ENCODE peak calls at places on chromosomes 6 and 20, in nine cellular contexts. O is mucosa of descending colon; J is heart left ventricle; D is Panc1; L is stomach; M is psoas muscle; G is aorta; X is effector memory CD4-positive, alpha-beta T cell; I is lower lobe of right lung. W is an unnamed sample. For H3K4me1, the result is how much of the 10 kb centered on the place peaks cover.

GRCh38 chr6:137832110-137832509 is 34.9 kb upstream of the TNFAIP3 start:
- DNase-seq in D (no peak), L (no peak), O (no peak), X (no peak), I (no peak), J (no peak), G (no peak), M (no peak), W (no peak)

GRCh38 chr6:6351626-6352025 is 31.2 kb upstream of the F13A1 start:
- DNase-seq in M (no peak), G (no peak), D (no peak), I (no peak), O (no peak), X (no peak), J (no peak), L (no peak), W (no peak)

GRCh38 chr20:17969276-17969883 is 562 bp downstream of the MGME1 start:
- DNase-seq in O (peak), D (no peak), M (peak), X (peak), J (peak), I (peak), G (no peak), L (peak), W (peak)

GRCh38 chr6:146902846-146903245 is 301.4 kb upstream of the STXBP5 start:
- DNase-seq in O (no peak), I (no peak), M (no peak), G (no peak), J (no peak), X (no peak), D (no peak), L (no peak), W (no peak)

GRCh38 chr6:104699598-104700329 is 160.0 kb downstream of the HACE1 start:
- DNase-seq in G (no peak), O (no peak), X (no peak), J (no peak), M (no peak), I (no peak), L (no peak), D (no peak), W (no peak)

GRCh38 chr6:137764464-137764863 is 102.6 kb upstream of the TNFAIP3 start:
- DNase-seq in O (no peak), G (no peak), M (no peak), D (no peak), J (no peak), X (no peak), I (no peak), L (no peak), W (no peak)

GRCh38 chr6:169912266-169913095 is 161.1 kb downstream of the ERMARD start:
- DNase-seq in D (no peak), O (no peak), I (no peak), J (no peak), X (no peak), G (no peak), M (no peak), L (no peak), W (no peak)

GRCh38 chr6:142605922-142606321 is 304.1 kb downstream of the ADGRG6 start:
- DNase-seq in M (no peak), G (no peak), D (no peak), I (no peak), O (no peak), L (no peak), X (no peak), J (no peak), W (no peak)

GRCh38 chr6:82737965-82738364 is 327.7 kb downstream of the UBE3D start:
- DNase-seq in M (no peak), D (no peak), I (no peak), G (no peak), J (no peak), X (no peak), L (no peak), O (no peak), W (no peak)

GRCh38 chr6:36984581-36985383 is 1.2 kb downstream of the MTCH1 start:
- DNase-seq in I (no peak), X (peak), G (peak), L (no peak), M (peak), O (peak), J (no peak), D (no peak), W (peak)

GRCh38 chr6:1736346-1737105 is 126.8 kb downstream of the FOXC1 start:
- DNase-seq in L (no peak), X (no peak), G (no peak), M (no peak), J (no peak), D (no peak), I (no peak), O (no peak), W (no peak)

GRCh38 chr6:163986313-163986712 is 571.8 kb downstream of the QKI start:
- DNase-seq in D (no peak), X (no peak), J (no peak), I (no peak), M (no peak), O (no peak), L (no peak), G (no peak), W (no peak)

GRCh38 chr20:13546497-13547131 is 92.1 kb downstream of the TASP1 start:
- DNase-seq in X (peak), O (peak), G (peak), I (peak), J (peak), L (peak), D (peak), M (peak), W (peak)

GRCh38 chr6:27096834-27097511 is 150.5 kb upstream of the PRSS16 start:
- DNase-seq in X (no peak), O (peak), G (no peak), L (peak), I (peak), M (peak), D (peak), J (peak), W (peak)

GRCh38 chr20:6679086-6679485 is 88.4 kb upstream of the BMP2 start:
- DNase-seq in I (no peak), D (no peak), J (no peak), G (no peak), M (no peak), O (no peak), X (no peak), L (no peak), W (no peak)

GRCh38 chr6:9576521-9576920 is 838.4 kb downstream of the TFAP2A start:
- DNase-seq in J (no peak), I (no peak), X (no peak), M (no peak), L (no peak), D (no peak), G (no peak), O (no peak), W (no peak)

GRCh38 chr6:105545206-105545920 is 142.5 kb upstream of the PREP start:
- DNase-seq in J (no peak), D (no peak), X (no peak), M (no peak), G (no peak), O (no peak), L (no peak), I (no peak), W (no peak)

GRCh38 chr6:156507656-156508055 is 269.5 kb upstream of the ARID1B start:
- DNase-seq in I (no peak), M (no peak), G (no peak), X (no peak), L (no peak), D (no peak), O (no peak), J (no peak), W (no peak)

GRCh38 chr6:3458706-3459421 is 2.0 kb upstream of the SLC22A23 start:
- DNase-seq in J (no peak), O (no peak), G (no peak), L (no peak), M (no peak), D (no peak), X (no peak), I (no peak), W (no peak)

GRCh38 chr20:43292221-43292620 is 102.5 kb upstream of the PTPRT start:
- DNase-seq in J (no peak), M (no peak), L (no peak), I (no peak), D (no peak), G (no peak), X (no peak), O (no peak), W (no peak)

GRCh38 chr6:43817192-43817591 is 47.2 kb downstream of the VEGFA start:
- DNase-seq in J (peak), O (peak), M (peak), D (no peak), I (no peak), L (peak), G (no peak), X (no peak), W (no peak)

GRCh38 chr6:136158971-136159370 is 91.1 kb downstream of the MTFR2 start:
- DNase-seq in J (no peak), D (no peak), I (no peak), G (no peak), M (no peak), O (no peak), L (no peak), X (no peak), W (no peak)

GRCh38 chr20:46802696-46803445 is 91.8 kb upstream of the EYA2 start:
- DNase-seq in O (no peak), J (no peak), G (no peak), D (no peak), X (no peak), I (no peak), L (no peak), M (no peak), W (no peak)

GRCh38 chr20:16864069-16864468 is 115.9 kb downstream of the OTOR start:
- DNase-seq in M (no peak), O (no peak), J (peak), L (no peak), G (no peak), X (no peak), D (no peak), I (no peak), W (no peak)

GRCh38 chr6:80767808-80768207 is 661.3 kb downstream of the BCKDHB start:
- DNase-seq in D (peak), G (peak), J (peak), O (peak), I (no peak), X (no peak), L (no peak), M (peak), W (no peak)

GRCh38 chr20:62117362-62117646 is 5.0 kb upstream of the LSM14B start:
- DNase-seq in X (no peak), D (no peak), G (no peak), I (no peak), J (no peak), M (no peak), L (no peak), O (no peak), W (no peak)
- H3K4me1 ChIP-seq in X (under half), D (under half), G (under half), I (under half), J (under half), M (under half), L (under half), O (under half), W (under half)

DNA sequence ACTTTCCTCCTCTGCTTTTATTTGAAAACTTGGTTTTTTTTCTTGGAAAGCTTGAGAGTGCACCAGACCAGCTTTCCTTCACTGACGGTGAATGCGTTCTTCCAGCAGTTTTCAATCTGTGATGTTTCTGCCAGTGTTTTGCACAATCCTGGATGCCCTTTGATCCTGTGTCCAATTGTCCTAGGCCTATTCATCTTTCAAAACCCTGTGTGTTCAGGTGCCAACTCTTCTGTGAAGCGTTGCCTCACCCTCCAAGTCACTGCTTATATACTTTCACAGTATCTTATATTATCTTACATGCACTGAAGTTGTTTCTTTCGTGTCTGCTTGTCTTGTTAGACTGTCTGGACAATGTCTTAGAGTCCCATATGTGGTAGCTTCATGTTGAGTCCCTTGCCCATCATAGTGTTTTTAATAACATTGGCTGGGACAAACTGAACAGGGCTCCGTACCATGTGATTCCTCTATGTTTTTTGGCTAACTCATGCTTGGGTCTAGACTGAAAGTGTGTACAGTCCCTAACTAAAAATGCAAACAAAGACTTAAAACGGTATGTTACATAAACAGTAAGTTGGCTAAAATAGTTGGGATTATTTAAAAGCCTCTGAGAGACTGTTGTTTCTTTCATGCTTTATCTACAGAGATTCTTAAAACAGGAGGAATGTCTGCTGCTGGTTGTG is 2.0 kb downstream of the RNF217 start:
- DNase-seq in J (no peak), G (no peak), O (peak), D (no peak), I (no peak), L (no peak), X (no peak), M (peak), W (no peak)
- H3K4me3 ChIP-seq in J (peak), G (peak), O (no peak), D (peak), I (peak), L (peak), X (no peak), M (peak), W (no peak)

DNA sequence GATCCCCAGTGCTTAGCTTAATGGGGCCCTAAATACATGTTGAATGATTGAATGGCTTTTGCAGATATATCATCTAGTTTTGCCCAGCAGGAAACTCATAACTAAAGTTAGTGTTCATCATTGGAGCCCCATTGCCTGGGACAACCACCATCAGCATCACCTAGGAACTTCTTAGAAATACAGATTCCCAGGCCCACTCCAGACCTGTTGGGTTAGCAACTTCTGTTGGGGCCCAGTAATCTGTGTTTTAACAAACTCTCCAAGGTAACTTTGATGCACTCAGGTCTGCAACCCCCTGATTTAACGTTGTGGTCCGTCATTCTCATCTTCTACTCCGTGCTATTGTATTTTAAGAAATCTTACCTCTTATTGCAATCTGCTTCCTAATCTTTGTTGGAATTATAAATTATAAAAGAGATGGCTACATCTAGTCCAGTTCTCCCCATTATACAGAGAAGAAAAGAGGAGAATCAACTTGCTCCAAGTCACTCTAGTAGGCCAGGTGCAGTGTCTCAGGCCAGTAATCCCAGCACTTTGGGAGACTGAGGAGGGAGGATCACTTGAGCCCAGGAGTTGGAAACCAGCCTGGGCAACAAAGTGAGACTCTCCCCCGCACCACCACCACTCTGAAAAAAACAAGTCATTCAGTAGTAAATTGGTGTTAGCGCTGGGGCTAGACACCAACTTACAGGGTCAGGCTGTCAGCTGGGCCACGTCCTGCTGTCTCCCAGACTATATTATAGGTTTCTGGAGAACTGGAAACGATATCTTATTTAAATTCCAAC is 13.7 kb downstream of the FOXP4 start:
- DNase-seq in X (no peak), O (no peak), M (no peak), G (no peak), J (no peak), D (no peak), I (no peak), L (no peak), W (no peak)
- H3K4me1 ChIP-seq in X (under half), O (under half), M (under half), G (under half), J (under half), D (under half), I (under half), L (under half), W (under half)

DNA sequence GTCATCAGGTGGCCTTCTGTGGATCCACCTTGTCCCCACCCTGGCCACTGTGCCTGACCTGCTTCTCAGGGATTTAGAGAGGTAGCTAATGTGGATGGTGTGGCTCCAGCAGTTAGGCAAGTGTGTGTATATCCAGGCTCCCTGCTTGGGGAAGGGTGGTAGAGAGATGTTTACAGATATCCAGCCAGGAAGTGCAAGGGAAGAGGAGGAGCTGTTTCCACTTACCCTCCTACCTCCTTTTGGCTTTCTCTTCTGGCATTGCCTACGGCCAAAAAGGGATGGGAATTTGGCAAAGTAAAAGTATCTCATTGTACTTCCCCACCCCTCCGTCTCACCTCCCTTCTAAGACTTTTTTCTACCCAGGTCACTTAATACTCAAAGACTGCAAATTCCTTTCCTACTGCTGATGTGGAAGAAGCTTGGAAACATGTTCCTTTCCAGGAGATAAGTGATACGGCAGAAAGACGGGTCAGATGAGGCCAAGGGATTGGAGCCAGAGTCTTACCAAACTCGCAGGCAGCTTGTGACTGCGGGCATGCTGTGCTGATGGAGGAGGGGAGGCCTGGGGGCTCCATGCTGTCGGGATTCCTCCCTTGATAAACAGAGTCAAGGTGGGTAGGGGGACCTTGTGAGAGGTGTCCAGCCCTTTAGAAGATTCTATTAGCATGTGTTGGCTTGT is 253.4 kb downstream of the PRL start:
- DNase-seq in I (no peak), X (no peak), G (no peak), M (peak), O (no peak), D (no peak), L (no peak), J (peak), W (no peak)
- H3K4me3 ChIP-seq in I (peak), X (no peak), G (no peak), M (peak), O (no peak), D (no peak), L (no peak), J (no peak), W (no peak)

GRCh38 chr6:56514395-56514794 is 128.3 kb downstream of the DST start:
- DNase-seq in L (no peak), D (no peak), J (no peak), G (no peak), O (no peak), M (no peak), I (no peak), X (no peak), W (no peak)
- H3K4me1 ChIP-seq in L (under half), D (under half), J (under half), G (under half), O (under half), M (under half), I (under half), X (under half), W (under half)

GRCh38 chr6:149962461-149963211 is 1.1 kb upstream of the ULBP1 start:
- DNase-seq in L (no peak), D (no peak), O (no peak), G (no peak), X (no peak), J (no peak), M (no peak), I (no peak), W (no peak)
- H3K4me3 ChIP-seq in L (no peak), D (peak), O (no peak), G (no peak), X (peak), J (peak), M (no peak), I (peak), W (no peak)

GRCh38 chr6:165658395-165659058 is 4.5 kb downstream of the PDE10A start:
- DNase-seq in X (no peak), O (no peak), D (no peak), I (no peak), L (peak), M (no peak), J (no peak), G (no peak), W (no peak)

GRCh38 chr6:165654144-165654543 is 8.9 kb downstream of the PDE10A start:
- DNase-seq in G (no peak), X (no peak), D (no peak), I (no peak), L (no peak), J (no peak), O (no peak), M (no peak), W (no peak)

GRCh38 chr6:165657325-165657680 is 5.7 kb downstream of the PDE10A start:
- DNase-seq in I (no peak), J (no peak), G (no peak), L (no peak), D (no peak), M (no peak), X (no peak), O (no peak), W (no peak)

GRCh38 chr6:165655191-165655590 is 7.8 kb downstream of the PDE10A start:
- DNase-seq in O (no peak), I (no peak), X (no peak), D (no peak), G (no peak), J (no peak), M (no peak), L (no peak), W (no peak)

DNA sequence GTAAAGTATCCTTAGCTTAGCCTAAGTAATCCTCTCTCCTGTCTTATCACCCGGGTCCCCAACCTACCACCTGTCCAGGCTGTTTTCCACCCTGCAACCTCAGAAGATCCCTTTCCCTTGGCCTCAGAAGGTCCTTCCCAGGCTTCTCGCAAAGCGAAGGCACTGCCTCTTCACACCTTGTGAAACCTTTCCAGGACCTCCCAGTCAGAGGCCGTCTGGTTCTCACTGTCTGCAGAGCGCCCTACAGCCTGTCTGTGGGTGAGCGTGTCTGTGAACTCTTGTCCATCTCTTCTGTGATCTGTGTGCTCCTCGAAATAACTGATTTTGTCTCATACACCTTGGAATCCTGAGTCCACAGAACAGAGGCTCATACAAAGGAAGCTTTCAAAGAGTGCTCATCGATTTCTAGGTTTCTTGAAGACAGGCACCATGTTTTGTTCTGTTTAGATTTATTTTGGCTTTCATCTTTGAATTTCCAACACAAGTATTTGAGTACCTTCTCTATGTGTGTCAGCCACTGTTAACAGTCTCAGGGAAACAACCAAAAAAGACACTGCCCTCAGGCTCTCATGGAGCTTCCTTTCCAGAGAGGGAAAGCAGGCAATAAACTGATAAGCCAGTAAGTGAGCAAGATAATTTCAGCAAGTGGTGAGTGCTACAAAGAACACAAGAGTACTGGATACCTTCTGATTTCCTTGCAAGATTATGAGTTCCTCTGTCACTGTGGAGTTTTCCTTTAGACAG is 6.3 kb downstream of the PDE10A start:
- DNase-seq in O (no peak), G (no peak), X (no peak), J (no peak), M (no peak), L (no peak), I (no peak), D (no peak), W (no peak)
- H3K4me1 ChIP-seq in O (under half), G (under half), X (under half), J (under half), M (under half), L (under half), I (under half), D (half or more), W (under half)

W was measured in CD4-positive, alpha-beta memory T cell.